ENCODE peak calls at places on chromosomes 3 and 15, in five cellular contexts. U is right atrium auricular region, N is AG04450, A is pancreas, P is psoas muscle. T is an unnamed sample.

GRCh38 chr3:147554332-147554731 is 145.2 kb downstream of the ZIC1 start:
- DNase-seq in U (no peak), N (no peak), A (no peak), P (no peak), T (no peak)

GRCh38 chr3:137764001-137764433 is at the start of gene SOX14:
- DNase-seq in U (no peak), N (no peak), A (peak), P (no peak), T (no peak)

GRCh38 chr3:191197761-191198160 is 1.3 kb upstream of the OSTN start:
- DNase-seq in U (no peak), N (no peak), A (no peak), P (no peak), T (no peak)

GRCh38 chr15:98648654-98649537 is 557 bp downstream of the IGF1R start:
- DNase-seq in U (no peak), N (no peak), A (peak), P (peak), T (no peak)

GRCh38 chr3:53803816-53804545 is 42.2 kb downstream of the CHDH start:
- DNase-seq in U (no peak), N (no peak), A (no peak), P (no peak), T (no peak)

GRCh38 chr15:31758126-31758525 is 272.2 kb upstream of the CHRNA7 start:
- DNase-seq in U (peak), N (no peak), A (peak), P (peak), T (peak)

GRCh38 chr3:127114337-127115070 is 78.4 kb upstream of the PRR23E start:
- DNase-seq in U (no peak), N (no peak), A (no peak), P (no peak), T (no peak)

GRCh38 chr15:75037685-75038084 is 14.3 kb downstream of the PPCDC start:
- DNase-seq in U (no peak), N (no peak), A (no peak), P (no peak), T (no peak)

GRCh38 chr3:180612363-180612762 is 10.4 kb downstream of the TTC14 start:
- DNase-seq in U (no peak), N (no peak), A (no peak), P (no peak), T (no peak)

GRCh38 chr3:159025733-159026132 is 223.9 kb downstream of the MFSD1 start:
- DNase-seq in U (no peak), N (no peak), A (no peak), P (no peak), T (peak)

GRCh38 chr3:39103791-39104552 is 3.5 kb downstream of the GORASP1 start:
- DNase-seq in U (no peak), N (no peak), A (no peak), P (no peak), T (no peak)

GRCh38 chr15:36185438-36185837 is 394.0 kb upstream of the CDIN1 start:
- DNase-seq in U (no peak), N (no peak), A (no peak), P (no peak), T (no peak)

GRCh38 chr3:140467916-140468315 is 209.9 kb upstream of the TRIM42 start:
- DNase-seq in U (no peak), N (no peak), A (no peak), P (no peak), T (no peak)

GRCh38 chr3:100811779-100812507 is 102.6 kb downstream of the TFG start:
- DNase-seq in U (no peak), N (no peak), A (no peak), P (no peak), T (no peak)

GRCh38 chr3:50238549-50239026 is 2.6 kb downstream of the GNAI2 start:
- DNase-seq in U (peak), N (no peak), A (peak), P (peak), T (no peak)

GRCh38 chr15:43434436-43434835 is 58.5 kb downstream of the TP53BP1 start:
- DNase-seq in U (no peak), N (no peak), A (no peak), P (no peak), T (no peak)

GRCh38 chr15:40410476-40410875 is 4.9 kb downstream of the IVD start:
- DNase-seq in U (no peak), N (no peak), A (no peak), P (no peak), T (no peak)

GRCh38 chr3:33578325-33579180 is 138.3 kb upstream of the UBP1 start:
- DNase-seq in U (no peak), N (peak), A (no peak), P (no peak), T (no peak)

GRCh38 chr3:43584043-43584826 is 37.6 kb downstream of the ANO10 start:
- DNase-seq in U (no peak), N (peak), A (no peak), P (no peak), T (no peak)

GRCh38 chr3:107241217-107241616 is 136.0 kb upstream of the CCDC54 start:
- DNase-seq in U (no peak), N (no peak), A (no peak), P (peak), T (no peak)

GRCh38 chr15:77335298-77335697 is 84.6 kb downstream of the PEAK1 start:
- DNase-seq in U (no peak), N (no peak), A (no peak), P (no peak), T (no peak)

GRCh38 chr15:28935316-28935715 is 49.5 kb downstream of the APBA2 start:
- DNase-seq in U (no peak), N (no peak), A (peak), P (no peak), T (no peak)

GRCh38 chr3:23546186-23546585 is 259.6 kb upstream of the UBE2E1 start:
- DNase-seq in U (no peak), N (no peak), A (no peak), P (no peak), T (peak)

GRCh38 chr15:77915261-77915960 is 162.1 kb downstream of the TBC1D2B start:
- DNase-seq in U (no peak), N (no peak), A (no peak), P (no peak), T (no peak)

GRCh38 chr15:89827821-89828220 is 13.2 kb upstream of the ANPEP start:
- DNase-seq in U (no peak), N (no peak), A (peak), P (no peak), T (no peak)
- H3K27ac ChIP-seq in U (peak), N (peak), A (peak), P (peak), T (peak)

DNA sequence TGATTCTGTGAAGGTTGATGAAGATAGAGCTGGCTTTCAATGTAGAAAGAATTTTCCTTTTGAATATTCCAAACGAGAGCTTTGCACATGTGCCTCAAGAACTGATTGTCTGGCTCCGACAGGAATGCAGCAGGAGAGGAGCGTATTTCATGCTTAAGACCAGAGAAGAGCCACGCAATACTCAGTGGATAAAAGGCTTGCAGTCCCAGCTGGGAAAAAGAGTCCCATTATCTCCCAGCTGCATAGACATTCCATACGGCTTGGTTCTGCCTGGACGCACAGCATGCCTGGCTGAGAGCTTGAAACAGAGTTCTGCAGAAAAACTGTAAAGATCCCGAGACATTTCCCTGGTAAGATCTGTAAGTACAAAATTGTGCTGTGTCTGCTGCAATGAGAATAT is at the start of gene CNTN6:
- DNase-seq in U (no peak), N (no peak), A (no peak), P (no peak), T (no peak)
- H3K27ac ChIP-seq in U (no peak), N (no peak), A (no peak), P (no peak), T (no peak)

DNA sequence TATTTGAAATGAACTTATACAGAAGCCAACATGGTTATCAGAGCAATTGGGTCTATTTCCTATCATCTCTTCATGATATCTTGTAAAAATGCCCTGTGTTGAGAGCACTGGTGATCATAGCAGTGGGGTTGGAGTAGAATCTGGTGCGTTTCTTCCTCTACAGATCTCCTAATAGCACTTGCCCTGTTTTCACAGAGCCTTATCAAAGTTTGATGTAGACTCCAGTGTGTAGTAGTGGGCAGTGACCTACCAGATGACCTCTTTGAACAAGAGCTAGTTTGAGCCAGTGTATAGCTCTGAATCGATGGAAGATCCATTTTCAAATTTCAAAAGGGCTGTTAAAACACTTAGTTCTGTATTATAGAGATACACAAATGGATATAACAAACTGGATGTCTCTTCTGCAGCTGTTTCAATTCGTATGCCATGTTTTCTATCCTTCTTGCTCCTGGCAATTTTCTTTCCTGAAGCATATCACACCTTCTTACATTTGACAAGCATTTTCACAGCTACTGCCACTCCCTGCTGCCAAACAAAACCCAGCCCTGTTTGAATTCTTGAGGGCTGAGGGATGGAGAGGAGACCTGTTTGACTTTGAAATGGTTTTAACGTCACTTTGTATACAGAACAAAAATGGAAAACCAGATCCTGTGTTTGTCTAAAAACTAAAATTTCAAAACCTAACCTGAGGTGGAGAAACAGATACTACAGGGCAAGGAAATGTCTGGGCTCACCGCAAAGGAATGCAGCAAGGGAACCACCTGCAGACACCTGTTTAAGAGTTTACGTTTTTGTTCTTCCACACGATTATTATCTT is 354.5 kb upstream of the TPRG1 start:
- DNase-seq in U (no peak), N (no peak), A (no peak), P (no peak), T (no peak)
- H3K27ac ChIP-seq in U (no peak), N (no peak), A (no peak), P (no peak), T (no peak)

GRCh38 chr3:123650101-123650500 is 65.2 kb upstream of the HACD2 start:
- DNase-seq in U (no peak), N (no peak), A (no peak), P (no peak), T (no peak)
- H3K27ac ChIP-seq in U (no peak), N (no peak), A (no peak), P (no peak), T (no peak)

DNA sequence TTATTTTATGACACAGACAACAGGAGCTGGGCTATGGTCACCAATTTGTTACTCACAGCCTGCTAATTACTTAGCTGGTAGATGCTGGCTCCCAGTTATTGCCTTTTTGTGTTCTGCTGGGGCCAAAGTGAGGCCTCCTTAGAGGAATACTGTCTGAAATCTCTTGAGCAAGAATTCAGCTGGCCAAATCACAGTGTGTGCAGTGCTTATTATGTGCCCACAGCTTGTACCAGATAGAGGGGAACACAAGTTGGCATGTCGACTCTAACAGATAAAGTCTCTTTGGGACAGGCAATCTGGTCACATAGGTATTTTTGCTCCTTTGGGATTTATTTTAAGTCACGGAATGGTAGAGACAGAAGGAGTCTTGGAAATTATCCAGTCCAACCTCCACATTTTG is 6.3 kb upstream of the TMEM212 start:
- DNase-seq in U (no peak), N (no peak), A (no peak), P (no peak), T (no peak)
- H3K27ac ChIP-seq in U (peak), N (no peak), A (no peak), P (no peak), T (no peak)

GRCh38 chr15:66701422-66702034 is 508 bp upstream of the SMAD6 start:
- DNase-seq in U (no peak), N (no peak), A (peak), P (peak), T (no peak)
- H3K27ac ChIP-seq in U (peak), N (no peak), A (peak), P (peak), T (peak)

GRCh38 chr3:52455283-52456168 is at the start of gene NISCH:
- DNase-seq in U (peak), N (no peak), A (peak), P (peak), T (no peak)
- H3K27ac ChIP-seq in U (peak), N (peak), A (peak), P (peak), T (peak)

DNA sequence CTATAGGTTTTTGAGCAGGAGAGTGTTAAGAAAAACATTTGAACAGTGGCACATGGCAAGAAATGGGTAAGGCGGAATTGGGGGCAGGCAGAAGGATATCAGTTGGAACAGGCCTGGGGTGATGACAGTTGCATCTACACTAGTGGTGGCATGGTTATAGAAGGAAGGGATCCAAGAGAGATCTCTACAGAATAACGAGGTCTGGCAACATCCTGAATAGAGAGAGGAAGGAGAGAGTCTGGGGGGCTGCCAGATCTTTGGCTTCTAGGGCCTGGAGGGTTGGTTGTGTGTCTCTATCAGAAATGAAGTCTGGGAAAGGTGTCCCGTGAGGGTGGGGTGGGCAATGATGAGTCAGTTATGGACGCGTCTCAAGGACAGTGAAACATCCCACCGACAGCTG is 26.3 kb downstream of the FSTL1 start:
- DNase-seq in U (no peak), N (no peak), A (no peak), P (peak), T (no peak)
- H3K27ac ChIP-seq in U (peak), N (no peak), A (no peak), P (no peak), T (no peak)

T was measured in epithelial cell of prostate.